ENCODE peak calls at places on chromosomes 4 and X, in eight cellular contexts. Y is pancreas, E is transverse colon, X is vagina, F is substantia nigra, J is A549, S is IMR-90, V is astrocyte. K is an unnamed sample.

GRCh38 chr4:6375620-6376295 is 96.7 kb downstream of the PPP2R2C start:
- DNase-seq in Y (peak; percentile 2), F (no peak), E (no peak), X (no peak), J (no peak), S (no peak), V (no peak), K (no peak)

GRCh38 chrX:72621163-72621562 is 48.5 kb upstream of the HDAC8 start:
- DNase-seq in E (no peak), F (no peak), S (no peak), J (peak; percentile 74), X (no peak), V (no peak), Y (no peak), K (no peak)

GRCh38 chr4:10584042-10584441 is 100.5 kb downstream of the CLNK start:
- DNase-seq in V (peak; percentile 93), Y (no peak), X (no peak), S (peak; percentile 87), J (no peak), E (peak; percentile 28), F (no peak), K (no peak)

GRCh38 chrX:144791298-144791697 is 456.0 kb upstream of the SPANXN1 start:
- DNase-seq in S (no peak), Y (no peak), J (no peak), E (no peak), V (no peak), F (no peak), X (no peak), K (no peak)

GRCh38 chrX:9378980-9379696 is 85.7 kb upstream of the TBL1X start:
- DNase-seq in J (peak; percentile 7), F (no peak), E (peak; percentile 14), S (peak; percentile 52), Y (no peak), V (peak; percentile 24), X (no peak), K (no peak)

GRCh38 chrX:13507893-13508292 is 61.5 kb upstream of the EGFL6 start:
- DNase-seq in Y (no peak), E (no peak), S (no peak), V (no peak), X (no peak), J (no peak), F (no peak), K (no peak)

GRCh38 chr4:119037709-119038463 is 97.7 kb upstream of the MYOZ2 start:
- DNase-seq in V (no peak), X (no peak), S (no peak), F (no peak), Y (no peak), E (no peak), J (no peak), K (no peak)

GRCh38 chr4:139521764-139522373 is 34.1 kb downstream of the SETD7 start:
- DNase-seq in X (no peak), F (no peak), E (no peak), J (no peak), Y (no peak), V (no peak), S (no peak), K (no peak)

GRCh38 chr4:105637409-105638258 is 70.9 kb downstream of the INTS12 start:
- DNase-seq in F (peak; percentile 74), Y (peak; percentile 53), X (no peak), S (peak; percentile 3), V (peak; percentile 15), J (no peak), E (peak; percentile 83), K (peak; percentile 90)

GRCh38 chr4:146132445-146132844 is 43.1 kb upstream of the LSM6 start:
- DNase-seq in Y (no peak), J (no peak), V (no peak), S (no peak), X (no peak), F (no peak), E (no peak), K (no peak)

GRCh38 chrX:118347131-118347530 is 1.2 kb downstream of the WDR44 start:
- DNase-seq in Y (no peak), S (peak; percentile 69), X (no peak), E (no peak), V (peak; percentile 67), F (no peak), J (no peak), K (no peak)

GRCh38 chr4:6507345-6507744 is 34.9 kb upstream of the PPP2R2C start:
- DNase-seq in F (no peak), X (peak; percentile 49), E (no peak), J (no peak), V (no peak), Y (no peak), S (no peak), K (peak; percentile 17)

GRCh38 chr4:154208424-154208823 is 283.2 kb downstream of the DCHS2 start:
- DNase-seq in X (no peak), V (no peak), S (no peak), J (no peak), E (no peak), Y (no peak), F (no peak), K (no peak)

GRCh38 chrX:134484039-134484438 is 24.1 kb downstream of the HPRT1 start:
- DNase-seq in V (peak; percentile 20), J (peak; percentile 67), Y (no peak), F (no peak), S (peak; percentile 67), E (no peak), X (no peak), K (no peak)

GRCh38 chr4:152515678-152516077 is 20.2 kb downstream of the FBXW7 start:
- DNase-seq in S (peak; percentile 79), X (no peak), J (no peak), F (no peak), Y (no peak), E (no peak), V (peak; percentile 72), K (no peak)

GRCh38 chr4:39963656-39964055 is 14.1 kb downstream of the PDS5A start:
- DNase-seq in J (no peak), Y (no peak), S (no peak), V (no peak), F (no peak), E (no peak), X (no peak), K (peak; percentile 42)

GRCh38 chr4:102263024-102263787 is 82.1 kb downstream of the SLC39A8 start:
- DNase-seq in F (no peak), V (peak; percentile 59), J (peak; percentile 66), E (no peak), S (peak; percentile 28), X (no peak), Y (no peak), K (no peak)

GRCh38 chr4:81255524-81255923 is 40.5 kb upstream of the PRKG2 start:
- DNase-seq in E (no peak), V (peak; percentile 72), S (peak; percentile 93), F (no peak), Y (no peak), X (no peak), J (peak; percentile 2), K (no peak)

GRCh38 chrX:6199519-6199918 is 29.1 kb downstream of the NLGN4X start:
- DNase-seq in F (no peak), J (no peak), V (no peak), X (no peak), S (no peak), Y (no peak), E (no peak), K (no peak)

GRCh38 chr4:155248002-155248896 is 39.8 kb downstream of the NPY2R start:
- DNase-seq in F (no peak), J (no peak), E (no peak), S (no peak), Y (no peak), X (no peak), V (no peak), K (no peak)

GRCh38 chr4:189113389-189113888 is 827.2 kb upstream of the FRG1 start:
- DNase-seq in J (no peak), X (no peak), F (no peak), E (no peak), S (no peak), V (no peak), Y (no peak), K (no peak)

GRCh38 chr4:150694438-150694837 is 112.5 kb downstream of the MAB21L2 start:
- DNase-seq in J (no peak), Y (no peak), E (no peak), X (no peak), F (no peak), S (no peak), V (no peak), K (no peak)

GRCh38 chrX:122115604-122116003 is 1068.2 kb downstream of the GLUD2 start:
- DNase-seq in J (no peak), Y (no peak), F (no peak), S (no peak), E (no peak), X (no peak), V (no peak), K (no peak)
- H3K27ac ChIP-seq in J (no peak overlapping the region), Y (no peak overlapping the region), F (no peak overlapping the region), S (no peak overlapping the region), E (no peak overlapping the region), X (no peak overlapping the region), V (no peak overlapping the region), K (no peak overlapping the region)

GRCh38 chr4:76811604-76812412 is 86.1 kb downstream of the SOWAHB start:
- DNase-seq in X (no peak), Y (no peak), J (no peak), V (peak; percentile 78), F (no peak), S (peak; percentile 69), E (no peak), K (no peak)
- H3K27ac ChIP-seq in X (peak overlapping the region; percentile 38), Y (no peak overlapping the region), J (no peak overlapping the region), V (peak overlapping the region; percentile 78), F (no peak overlapping the region), S (peak overlapping the region; percentile 31), E (peak overlapping the region; percentile 53), K (no peak overlapping the region)

DNA sequence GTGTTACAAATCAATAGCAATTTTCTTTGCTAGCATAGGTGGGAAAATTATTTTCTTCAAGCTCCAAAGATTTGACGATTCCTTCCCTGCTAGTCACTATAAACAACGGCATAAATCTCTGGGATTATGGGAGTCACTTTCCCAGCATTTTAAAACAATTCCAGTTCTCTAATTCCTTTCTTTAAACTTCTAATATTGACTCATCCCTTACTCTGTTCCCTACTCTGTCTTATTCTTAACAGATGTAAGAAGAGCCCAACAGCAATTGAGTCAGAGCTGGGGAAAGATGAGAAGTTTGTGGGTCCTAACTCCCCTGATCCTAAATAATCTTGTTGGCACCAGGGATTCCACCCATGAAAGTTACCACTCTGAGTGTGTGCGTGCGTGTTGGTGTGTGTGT is 47.4 kb upstream of the IL21 start:
- DNase-seq in F (no peak), J (no peak), Y (no peak), S (peak; percentile 88), X (no peak), V (peak; percentile 75), E (no peak), K (no peak)
- H3K27ac ChIP-seq in F (no peak overlapping the region), J (no peak overlapping the region), Y (no peak overlapping the region), S (peak overlapping the region; percentile 44), X (peak overlapping the region; percentile 74), V (peak overlapping the region; percentile 36), E (no peak overlapping the region), K (no peak overlapping the region)

GRCh38 chr4:127469575-127470289 is 163.0 kb upstream of the INTU start:
- DNase-seq in F (no peak), V (no peak), J (no peak), X (no peak), S (no peak), Y (no peak), E (no peak), K (no peak)

DNA sequence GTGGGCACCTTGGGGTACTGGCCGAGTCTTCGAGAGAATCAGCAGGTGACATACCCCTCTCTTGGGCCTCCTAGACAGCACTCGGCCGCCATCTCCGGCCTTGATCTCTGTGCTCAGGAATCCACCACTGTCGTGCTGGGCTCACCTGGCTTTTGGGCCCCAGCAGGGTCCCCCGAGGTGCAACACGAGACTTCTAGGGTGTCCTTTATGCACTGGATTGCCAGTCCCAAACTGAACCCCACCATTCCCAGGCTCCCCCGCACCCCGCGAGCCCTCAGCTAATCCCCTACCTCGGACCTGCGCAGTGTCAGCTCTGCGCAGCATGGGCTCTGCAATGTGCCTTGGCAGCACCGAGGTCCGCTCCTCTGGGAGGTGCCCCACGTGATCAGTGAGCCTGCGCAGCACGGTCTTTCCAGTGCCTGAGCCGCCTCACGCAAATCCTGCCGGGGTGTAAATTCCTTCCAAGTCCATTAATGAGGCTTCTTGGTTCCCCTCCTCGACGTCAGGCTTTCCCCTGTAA is 162.4 kb upstream of the INTU start:
- DNase-seq in S (no peak), J (no peak), V (no peak), E (no peak), F (no peak), Y (no peak), X (no peak), K (no peak)
- H3K27ac ChIP-seq in S (no peak overlapping the region), J (no peak overlapping the region), V (no peak overlapping the region), E (no peak overlapping the region), F (no peak overlapping the region), Y (no peak overlapping the region), X (no peak overlapping the region), K (no peak overlapping the region)

K was measured in Peyer's patch.